ENCODE peak calls at places on chromosomes 5 and 9, in nine cellular contexts. W is WERI-Rb-1, J is tibial artery, T is HCT116, P is right cardiac atrium, C is cardiac muscle cell, A is uterus, Y is heart right ventricle, R is Panc1. K is an unnamed sample.

GRCh38 chr5:139649082-139649991 is 1.2 kb downstream of the CXXC5 start:
- DNase-seq in W (no peak), J (no peak), T (no peak), P (no peak), C (no peak), A (peak; percentile 29), Y (no peak), R (no peak), K (peak; percentile 35)

GRCh38 chr9:125243792-125244260 is 2.7 kb upstream of the HSPA5 start:
- DNase-seq in W (no peak), J (no peak), T (no peak), P (no peak), C (no peak), A (no peak), Y (no peak), R (no peak), K (no peak)

GRCh38 chr9:110615526-110615925 is 36.0 kb upstream of the SVEP1 start:
- DNase-seq in W (no peak), J (no peak), T (no peak), P (no peak), C (peak; percentile 51), A (no peak), Y (no peak), R (no peak), K (no peak)

GRCh38 chr9:109329274-109330258 is 8.7 kb upstream of the EPB41L4B start:
- DNase-seq in W (no peak), J (peak; percentile 56), T (no peak), P (peak; percentile 83), C (peak; percentile 74), A (no peak), Y (peak; percentile 45), R (no peak), K (no peak)

GRCh38 chr5:149337746-149338145 is 7.6 kb upstream of the GRPEL2 start:
- DNase-seq in W (peak; percentile 44), J (no peak), T (no peak), P (no peak), C (no peak), A (no peak), Y (no peak), R (no peak), K (no peak)

GRCh38 chr5:163407034-163407652 is 30.3 kb upstream of the CCNG1 start:
- DNase-seq in W (no peak), J (no peak), T (no peak), P (no peak), C (peak; percentile 72), A (no peak), Y (no peak), R (no peak), K (no peak)

GRCh38 chr5:175479125-175479881 is 943 bp downstream of the SFXN1 start:
- DNase-seq in W (no peak), J (no peak), T (no peak), P (no peak), C (no peak), A (no peak), Y (no peak), R (no peak), K (no peak)

GRCh38 chr9:70438341-70438924 is 24.0 kb upstream of the KLF9 start:
- DNase-seq in W (peak; percentile 59), J (peak; percentile 80), T (peak; percentile 68), P (peak; percentile 77), C (peak; percentile 95), A (peak; percentile 74), Y (peak; percentile 34), R (no peak), K (no peak)

GRCh38 chr9:100601216-100601615 is 23.3 kb downstream of the CAVIN4 start:
- DNase-seq in W (peak; percentile 88), J (no peak), T (peak; percentile 61), P (peak; percentile 13), C (peak; percentile 73), A (no peak), Y (no peak), R (no peak), K (peak; percentile 16)

GRCh38 chr9:13485068-13485596 is 205.6 kb upstream of the MPDZ start:
- DNase-seq in W (no peak), J (peak; percentile 76), T (no peak), P (peak; percentile 71), C (peak; percentile 96), A (peak; percentile 79), Y (peak; percentile 30), R (no peak), K (no peak)

GRCh38 chr5:140293091-140293996 is 9.6 kb downstream of the PFDN1 start:
- DNase-seq in W (no peak), J (no peak), T (no peak), P (no peak), C (peak; percentile 59), A (no peak), Y (no peak), R (no peak), K (no peak)

GRCh38 chr5:112420111-112420864 is 1.2 kb upstream of the EPB41L4A start:
- DNase-seq in W (peak; percentile 90), J (peak; percentile 83), T (peak; percentile 56), P (peak; percentile 89), C (peak; percentile 76), A (peak; percentile 68), Y (peak; percentile 87), R (peak; percentile 12), K (no peak)

GRCh38 chr9:127116946-127117345 is 5.5 kb downstream of the ANGPTL2 start:
- DNase-seq in W (no peak), J (no peak), T (no peak), P (no peak), C (no peak), A (no peak), Y (no peak), R (no peak), K (peak; percentile 17)

GRCh38 chr5:136191304-136192014 is 1.5 kb downstream of the SMIM32 start:
- DNase-seq in W (peak; percentile 32), J (no peak), T (no peak), P (no peak), C (peak; percentile 59), A (no peak), Y (no peak), R (no peak), K (no peak)

GRCh38 chr5:2509527-2509926 is 241.9 kb downstream of the IRX2 start:
- DNase-seq in W (no peak), J (no peak), T (no peak), P (no peak), C (no peak), A (no peak), Y (no peak), R (no peak), K (no peak)
- H3K9me3 ChIP-seq in W (no peaks in the 10 kb centered on the region), J (no peaks in the 10 kb centered on the region), T (peaks cover 12% of the 10 kb centered on the region), P (no peaks in the 10 kb centered on the region), C (no peaks in the 10 kb centered on the region), A (no peaks in the 10 kb centered on the region), Y (no peaks in the 10 kb centered on the region), R (no peaks in the 10 kb centered on the region), K (no peaks in the 10 kb centered on the region)

DNA sequence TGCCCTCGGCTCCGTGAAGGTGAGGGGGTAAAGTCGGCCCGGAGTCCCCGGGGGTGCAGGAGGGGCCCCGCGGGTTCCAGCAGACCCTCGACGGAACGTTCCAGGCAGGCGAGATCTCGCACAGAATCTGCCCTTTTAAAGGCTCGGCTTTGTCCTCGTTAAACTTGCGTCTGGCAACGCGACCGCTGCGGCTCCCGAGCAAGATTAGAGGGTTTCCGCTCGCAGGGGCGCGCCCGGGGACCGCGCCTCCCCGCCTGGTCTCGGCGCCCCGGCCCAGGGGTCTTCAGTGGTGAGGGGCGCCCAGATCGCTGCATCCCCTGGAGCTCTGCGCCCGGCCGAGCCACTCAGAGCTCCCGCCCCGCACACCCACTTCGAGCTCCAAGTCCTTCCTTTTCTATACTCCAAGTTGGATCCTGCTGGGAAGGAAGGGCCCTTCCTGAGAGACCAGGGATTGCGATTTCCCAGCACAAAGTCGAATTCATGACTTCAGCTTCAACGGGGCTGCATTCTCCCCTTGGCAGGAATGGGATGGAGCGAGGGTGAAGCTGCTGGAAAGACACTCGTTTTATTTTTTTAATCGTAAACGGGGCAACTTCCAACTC is 11.4 kb downstream of the PROP1 start:
- DNase-seq in W (no peak), J (no peak), T (no peak), P (no peak), C (peak; percentile 16), A (no peak), Y (no peak), R (no peak), K (no peak)
- H3K4me3 ChIP-seq in W (peak overlapping the region; percentile 4), J (no peak overlapping the region), T (no peak overlapping the region), P (no peak overlapping the region), C (no peak overlapping the region), A (no peak overlapping the region), Y (no peak overlapping the region), R (no peak overlapping the region), K (no peak overlapping the region)

GRCh38 chr5:137695651-137696428 is 40.0 kb downstream of the KLHL3 start:
- DNase-seq in W (no peak), J (no peak), T (no peak), P (no peak), C (peak; percentile 8), A (peak; percentile 17), Y (peak; percentile 22), R (no peak), K (peak; percentile 84)
- H3K27ac ChIP-seq in W (no peak overlapping the region), J (no peak overlapping the region), T (no peak overlapping the region), P (no peak overlapping the region), C (no peak overlapping the region), A (peak overlapping the region; percentile 39), Y (peak overlapping the region; percentile 68), R (no peak overlapping the region), K (peak overlapping the region; percentile 60)

DNA sequence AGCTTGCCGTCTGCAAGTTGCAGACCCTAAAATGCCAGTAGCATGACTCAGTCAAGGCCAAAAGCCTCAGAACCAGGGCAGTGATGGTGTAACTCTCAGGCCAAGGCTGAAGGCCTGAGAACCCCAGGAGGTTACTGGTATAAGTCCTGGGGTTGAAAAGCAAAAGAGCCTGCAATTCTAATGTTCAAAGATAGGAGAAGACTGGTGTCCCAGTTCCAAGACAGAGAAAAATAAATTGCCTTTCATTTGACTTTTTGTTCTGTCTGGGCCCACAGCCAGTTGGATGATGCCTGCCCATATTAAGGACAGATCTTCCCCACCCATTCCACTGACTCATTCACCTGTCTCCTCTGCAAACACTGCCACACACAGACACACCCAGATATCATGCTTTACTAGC is 673.2 kb downstream of the CDH18 start:
- DNase-seq in W (no peak), J (no peak), T (no peak), P (no peak), C (no peak), A (no peak), Y (no peak), R (no peak), K (no peak)
- H3K9me3 ChIP-seq in W (peaks cover under 1% of the 10 kb centered on the region), J (no peaks in the 10 kb centered on the region), T (peaks cover 13% of the 10 kb centered on the region), P (peaks cover under 1% of the 10 kb centered on the region), C (no peaks in the 10 kb centered on the region), A (no peaks in the 10 kb centered on the region), Y (no peaks in the 10 kb centered on the region), R (no peaks in the 10 kb centered on the region), K (peaks cover 3% of the 10 kb centered on the region)

DNA sequence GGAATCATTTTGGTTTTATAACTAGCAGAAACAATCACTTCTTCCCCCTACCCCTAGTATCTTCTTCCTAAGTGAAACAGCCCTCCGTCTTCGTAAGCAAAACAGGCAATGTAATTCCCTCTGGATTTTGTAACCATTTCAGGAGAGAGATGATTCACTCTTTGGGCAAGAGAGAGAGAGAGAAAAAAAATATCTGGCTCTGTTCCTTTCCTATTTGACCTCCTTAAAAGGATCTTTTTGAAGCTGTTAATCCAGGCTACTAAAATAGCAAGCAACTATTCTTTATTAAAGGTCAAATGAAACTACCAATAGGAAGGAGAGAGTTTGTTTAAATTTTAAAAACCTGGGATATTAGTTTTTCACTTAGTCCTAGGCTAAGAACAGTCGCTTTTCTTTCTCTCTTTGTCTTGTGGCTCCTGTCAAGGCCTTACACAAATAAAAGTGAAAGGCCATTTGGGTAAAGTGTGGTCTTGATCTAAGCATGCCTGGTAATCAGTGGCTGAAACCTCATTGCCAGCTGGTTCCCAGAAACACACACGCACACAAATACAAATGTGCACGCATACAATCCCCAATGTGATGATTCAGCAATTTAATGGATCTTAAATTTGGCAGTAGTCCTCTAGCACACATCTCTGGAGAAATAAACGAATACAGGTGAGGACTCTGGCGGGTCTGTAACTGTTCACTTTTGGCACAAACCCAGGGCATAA is 70.2 kb downstream of the PRUNE2 start:
- DNase-seq in W (no peak), J (no peak), T (no peak), P (peak; percentile 24), C (peak; percentile 92), A (peak; percentile 35), Y (no peak), R (no peak), K (no peak)
- H3K4me3 ChIP-seq in W (no peak overlapping the region), J (peak overlapping the region; percentile 31), T (no peak overlapping the region), P (no peak overlapping the region), C (no peak overlapping the region), A (no peak overlapping the region), Y (peak overlapping the region; percentile 2), R (no peak overlapping the region), K (no peak overlapping the region)

K was measured in CD4-positive, CD25-positive, alpha-beta regulatory T cell.